ENCODE peak calls at places on chromosomes 4 and X, in seven cellular contexts. H is endothelial cell; R is activated T-helper 9 cell treated with anti-CD3 and anti-CD28 coated beads, Interleukin-2, amount 50 U/mL, for 16 hours; K is NAMALWA; Y is NCI-H1436; T is choroid plexus epithelial cell; L is cardiac fibroblast. F is an unnamed sample.

GRCh38 chr4:126081336-126081735 is 766.6 kb downstream of the FAT4 start:
- DNase-seq in H (no peak), R (no peak), K (no peak), Y (no peak), T (no peak), L (no peak), F (no peak)

GRCh38 chr4:76639292-76639691 is 204.3 kb downstream of the SHROOM3 start:
- DNase-seq in H (no peak), R (no peak), K (no peak), Y (no peak), T (no peak), L (no peak), F (no peak)

GRCh38 chr4:86403575-86403974 is 43.7 kb upstream of the MAPK10 start:
- DNase-seq in H (no peak), R (no peak), K (no peak), Y (no peak), T (no peak), L (no peak), F (no peak)

GRCh38 chr4:110211007-110211769 is 12.8 kb upstream of the ELOVL6 start:
- DNase-seq in H (no peak), R (no peak), K (peak; percentile 75), Y (peak; percentile 42), T (peak; percentile 77), L (peak; percentile 73), F (no peak)

GRCh38 chrX:53128097-53128749 is 34.3 kb downstream of the KANTR start:
- DNase-seq in H (no peak), R (no peak), K (no peak), Y (no peak), T (no peak), L (peak; percentile 3), F (no peak)

GRCh38 chrX:12871181-12871580 is 4.3 kb downstream of the TLR7 start:
- DNase-seq in H (no peak), R (no peak), K (no peak), Y (no peak), T (no peak), L (no peak), F (no peak)

GRCh38 chrX:150763810-150764209 is 70.6 kb downstream of the MTMR1 start:
- DNase-seq in H (no peak), R (no peak), K (no peak), Y (no peak), T (peak; percentile 49), L (no peak), F (no peak)

GRCh38 chr4:185039508-185040273 is 21.4 kb downstream of the HELT start:
- DNase-seq in H (peak; percentile 57), R (no peak), K (peak; percentile 86), Y (peak; percentile 46), T (peak; percentile 84), L (peak; percentile 79), F (peak; percentile 1)

GRCh38 chr4:143374771-143375170 is 38.1 kb downstream of the GAB1 start:
- DNase-seq in H (no peak), R (no peak), K (no peak), Y (no peak), T (no peak), L (no peak), F (no peak)

GRCh38 chr4:85426366-85426765 is 48.6 kb upstream of the ARHGAP24 start:
- DNase-seq in H (no peak), R (no peak), K (no peak), Y (no peak), T (no peak), L (no peak), F (no peak)

GRCh38 chr4:139171878-139172691 is 4.9 kb downstream of the ELF2 start:
- DNase-seq in H (no peak), R (no peak), K (no peak), Y (no peak), T (peak; percentile 72), L (peak; percentile 76), F (no peak)

GRCh38 chrX:107576392-107576791 is 51.9 kb upstream of the PRPS1 start:
- DNase-seq in H (no peak), R (no peak), K (no peak), Y (no peak), T (no peak), L (no peak), F (no peak)

F was measured in NCI-H774.